ENCODE peak calls at places on chromosomes 13 and 19, in seven cellular contexts. K is heart right ventricle, I is Caco-2, E is AG04450, U is MCF 10A, R is PC-9, O is breast epithelium. Q is an unnamed sample.

GRCh38 chr13:46489586-46490023 is 63.4 kb upstream of the LRCH1 start:
- DNase-seq in O (no peak), U (peak), E (peak), I (no peak), R (no peak), K (no peak), Q (no peak)

GRCh38 chr19:1123381-1123780 is 19.6 kb downstream of the GPX4 start:
- DNase-seq in U (no peak), K (no peak), I (no peak), E (no peak), O (no peak), R (no peak), Q (no peak)

GRCh38 chr19:28437390-28438346 is 775.3 kb downstream of the UQCRFS1 start:
- DNase-seq in U (no peak), O (no peak), R (no peak), E (no peak), K (no peak), I (no peak), Q (no peak)

GRCh38 chr13:86846501-86846900 is 824.7 kb upstream of the SLITRK5 start:
- DNase-seq in E (no peak), U (no peak), O (no peak), R (no peak), I (no peak), K (no peak), Q (no peak)

GRCh38 chr19:45568732-45569131 is 15.9 kb downstream of the OPA3 start:
- DNase-seq in U (peak), O (no peak), R (peak), E (no peak), I (no peak), K (no peak), Q (no peak)

GRCh38 chr13:106302843-106303242 is 232.6 kb downstream of the EFNB2 start:
- DNase-seq in U (no peak), E (no peak), I (no peak), O (no peak), K (no peak), R (no peak), Q (no peak)

GRCh38 chr19:39737351-39737750 is 478 bp downstream of the CLC start:
- DNase-seq in K (no peak), E (no peak), R (no peak), O (no peak), I (no peak), U (no peak), Q (no peak)

GRCh38 chr19:10551698-10552301 is 8.1 kb downstream of the ATG4D start:
- DNase-seq in O (no peak), K (no peak), U (peak), R (peak), E (no peak), I (no peak), Q (no peak)

GRCh38 chr19:30046522-30046921 is 104.5 kb downstream of the URI1 start:
- DNase-seq in U (no peak), E (no peak), O (no peak), I (no peak), R (no peak), K (no peak), Q (no peak)

GRCh38 chr13:21852043-21852442 is 181.2 kb downstream of the FGF9 start:
- DNase-seq in O (no peak), E (no peak), K (no peak), U (no peak), I (no peak), R (no peak), Q (no peak)

GRCh38 chr13:28533049-28533436 is 38.1 kb upstream of the FLT1 start:
- DNase-seq in E (no peak), O (no peak), K (no peak), U (no peak), R (no peak), I (no peak), Q (no peak)

GRCh38 chr19:38949580-38950367 is 19.0 kb downstream of the MRPS12 start:
- DNase-seq in U (no peak), O (peak), E (no peak), R (peak), K (peak), I (no peak), Q (peak)

GRCh38 chr19:8610928-8611284 is 391 bp upstream of the ADAMTS10 start:
- DNase-seq in E (no peak), O (no peak), K (no peak), I (no peak), R (no peak), U (no peak), Q (no peak)

GRCh38 chr13:21152251-21152899 is 24.0 kb downstream of the SKA3 start:
- DNase-seq in U (no peak), O (no peak), R (no peak), E (no peak), K (no peak), I (no peak), Q (no peak)

GRCh38 chr13:97386832-97387486 is 47.0 kb upstream of the RAP2A start:
- DNase-seq in E (no peak), R (no peak), O (no peak), K (no peak), U (no peak), I (no peak), Q (no peak)

GRCh38 chr19:33438016-33438671 is 64.6 kb downstream of the CEBPG start:
- DNase-seq in O (no peak), R (no peak), K (peak), E (no peak), I (peak), U (no peak), Q (no peak)

GRCh38 chr19:29022165-29022564 is 190.8 kb downstream of the UQCRFS1 start:
- DNase-seq in E (no peak), U (no peak), I (no peak), R (no peak), K (no peak), O (no peak), Q (no peak)

GRCh38 chr19:35154535-35155406 is at the start of gene FXYD5:
- DNase-seq in I (peak), O (no peak), U (peak), R (peak), E (peak), K (peak), Q (peak)

GRCh38 chr19:12893582-12893981 is 2.6 kb downstream of the GCDH start:
- DNase-seq in O (no peak), U (no peak), R (peak), I (no peak), E (no peak), K (no peak), Q (no peak)

GRCh38 chr13:44116562-44117315 is 237.0 kb downstream of the LACC1 start:
- DNase-seq in E (no peak), K (no peak), U (no peak), O (no peak), R (no peak), I (no peak), Q (no peak)

GRCh38 chr19:38658462-38659306 is 11.2 kb downstream of the ACTN4 start:
- DNase-seq in R (peak), K (no peak), U (peak), E (peak), I (peak), O (peak), Q (no peak)

GRCh38 chr13:46010148-46010547 is 42.4 kb downstream of the ZC3H13 start:
- DNase-seq in U (peak), O (no peak), E (no peak), R (no peak), I (no peak), K (no peak), Q (no peak)

GRCh38 chr13:24033527-24034302 is 126.8 kb upstream of the SPATA13 start:
- DNase-seq in R (no peak), K (no peak), O (no peak), E (peak), U (no peak), I (no peak), Q (no peak)

GRCh38 chr19:40800997-40801377 is 2.0 kb downstream of the EGLN2 start:
- DNase-seq in U (no peak), K (no peak), O (no peak), E (no peak), R (no peak), I (no peak), Q (no peak)

GRCh38 chr13:33927315-33927714 is 109.4 kb downstream of the RFC3 start:
- DNase-seq in U (peak), O (no peak), R (no peak), I (no peak), K (no peak), E (no peak), Q (no peak)

GRCh38 chr19:10152100-10152499 is 32.4 kb upstream of the EIF3G start:
- DNase-seq in U (no peak), I (no peak), O (no peak), K (no peak), R (peak), E (no peak), Q (no peak)

GRCh38 chr13:30520571-30520970 is 54.8 kb upstream of the HMGB1 start:
- DNase-seq in E (peak), O (no peak), K (no peak), U (peak), R (no peak), I (no peak), Q (no peak)

GRCh38 chr13:25177012-25177411 is 4.9 kb upstream of the AMER2 start:
- DNase-seq in K (no peak), R (no peak), E (no peak), O (no peak), I (no peak), U (no peak), Q (no peak)

DNA sequence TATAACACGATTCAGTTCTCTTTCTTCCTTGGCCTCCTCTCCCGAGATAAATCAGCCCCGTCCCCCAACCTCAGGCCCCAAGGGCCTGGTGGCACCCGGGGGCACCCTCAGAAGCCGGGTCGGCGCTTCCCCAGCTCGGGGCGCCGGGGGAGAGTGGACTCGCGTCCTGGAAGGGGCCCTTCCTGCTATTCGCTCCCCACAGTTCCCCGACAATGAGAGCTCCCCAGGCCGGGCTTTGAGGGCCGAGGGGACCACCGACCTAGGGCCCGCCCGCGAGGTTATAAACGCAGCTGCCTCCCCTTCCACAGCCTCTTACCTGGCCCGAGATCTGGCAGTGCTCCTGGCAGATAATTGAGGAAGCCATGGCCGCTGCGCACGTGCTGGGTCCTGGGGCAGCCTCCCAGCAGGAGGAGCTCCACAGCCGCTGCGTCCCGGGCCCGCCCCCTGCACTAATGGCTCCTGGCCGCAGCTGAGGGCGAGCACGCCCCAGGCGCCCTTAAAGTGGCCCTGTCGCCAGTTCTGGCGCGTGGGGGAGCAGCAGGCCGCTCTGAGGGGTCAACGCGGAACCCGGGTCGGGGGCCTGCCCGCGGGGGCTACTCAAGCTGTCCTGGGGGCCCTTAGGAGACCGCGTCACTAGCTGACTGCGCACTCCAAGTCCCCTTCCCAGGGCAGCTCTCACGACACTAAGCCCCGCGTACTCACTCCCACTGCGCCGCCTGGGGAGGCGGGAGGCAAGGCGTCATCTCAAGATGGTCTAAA is at the start of gene SOHLH2:
- DNase-seq in O (no peak), K (no peak), R (no peak), U (no peak), I (no peak), E (no peak), Q (no peak)
- TF ChIP-seq CTCF in O (no peak), K (no peak), R (no peak), U (no peak), I (no peak), E (no peak), Q (no peak)

GRCh38 chr13:60260440-60260839 is 96.7 kb upstream of the DIAPH3 start:
- DNase-seq in K (no peak), E (no peak), U (no peak), I (no peak), R (no peak), O (no peak), Q (no peak)
- TF ChIP-seq CTCF in K (no peak), E (peak), U (no peak), I (no peak), R (no peak), O (no peak), Q (no peak)

DNA sequence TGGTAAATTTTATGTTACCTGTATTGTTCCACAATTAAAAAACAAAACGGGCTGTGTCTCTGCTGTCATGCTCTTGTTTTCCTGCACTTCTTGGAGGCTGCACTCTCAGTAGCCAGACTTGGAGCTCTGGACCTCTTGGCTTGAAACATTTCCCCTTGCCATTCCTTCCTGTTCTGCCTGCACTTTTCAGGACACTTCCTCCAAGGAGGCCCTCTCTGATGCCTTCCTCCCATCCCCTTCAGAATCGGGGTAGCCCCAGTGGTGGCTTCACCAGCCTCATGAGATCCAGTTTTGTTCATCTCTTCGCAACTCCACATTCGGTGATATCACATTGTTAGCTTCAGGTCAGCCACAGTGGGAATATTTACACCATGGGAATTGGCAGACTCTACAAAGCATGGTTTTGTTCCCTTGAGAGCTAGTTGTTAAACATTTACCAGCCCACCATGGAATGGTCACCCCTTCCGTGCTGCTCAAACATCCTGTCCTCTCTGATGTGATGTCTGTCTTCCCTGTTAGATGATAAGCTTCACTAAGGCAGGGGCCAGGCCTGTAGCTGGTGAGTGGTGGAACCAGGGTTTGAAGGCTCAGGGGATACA is 40.2 kb upstream of the PEG3 start:
- DNase-seq in E (no peak), I (no peak), O (no peak), R (no peak), U (no peak), K (no peak), Q (no peak)
- TF ChIP-seq CTCF in E (no peak), I (no peak), O (no peak), R (no peak), U (no peak), K (no peak), Q (no peak)

GRCh38 chr13:105278797-105279425 is 1256.6 kb downstream of the EFNB2 start:
- DNase-seq in I (no peak), K (no peak), O (no peak), R (no peak), U (no peak), E (no peak), Q (no peak)
- TF ChIP-seq CTCF in I (no peak), K (no peak), O (no peak), R (no peak), U (no peak), E (no peak), Q (no peak)

GRCh38 chr13:108269601-108270328 is at the start of gene TNFSF13B:
- DNase-seq in I (no peak), U (peak), O (no peak), K (peak), E (no peak), R (no peak), Q (no peak)
- TF ChIP-seq CTCF in I (no peak), U (no peak), O (no peak), K (peak), E (no peak), R (no peak), Q (no peak)

GRCh38 chr19:17296278-17296677 is 6.9 kb downstream of the ABHD8 start:
- DNase-seq in U (peak), K (no peak), O (no peak), I (no peak), E (no peak), R (peak), Q (no peak)
- TF ChIP-seq CTCF in U (peak), K (no peak), O (no peak), I (no peak), E (no peak), R (peak), Q (no peak)

DNA sequence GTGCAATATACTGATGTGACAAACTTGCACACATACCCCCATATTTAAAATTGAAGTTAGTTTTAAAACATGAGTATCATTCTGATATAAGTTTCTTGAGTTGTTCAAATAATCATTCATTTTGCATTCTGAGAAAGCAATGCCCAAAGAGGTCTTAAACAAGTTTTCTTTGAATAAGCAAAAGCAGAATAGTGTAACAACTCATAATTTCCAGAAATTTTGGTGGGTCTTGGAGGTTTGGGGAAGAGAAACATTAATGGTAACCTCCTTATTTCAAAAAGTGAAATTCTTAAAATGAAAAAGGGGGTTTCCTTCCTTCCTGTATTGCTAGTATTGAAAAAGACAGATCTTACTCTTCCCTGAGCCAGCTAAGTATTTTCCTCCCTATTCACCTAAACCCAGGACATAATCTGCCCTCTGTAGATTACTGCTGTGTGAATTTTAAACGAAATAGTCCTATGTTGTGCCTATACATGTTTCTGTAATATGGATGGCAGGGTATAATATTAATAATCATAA is 30.4 kb downstream of the SLC25A15 start:
- DNase-seq in O (no peak), E (no peak), R (no peak), I (no peak), K (no peak), U (no peak), Q (no peak)
- TF ChIP-seq CTCF in O (no peak), E (no peak), R (no peak), I (no peak), K (no peak), U (no peak), Q (no peak)

Q was measured in mesothelial cell of epicardium.